ENCODE peak calls at places on chromosomes 11 and 22, in nine cellular contexts. T, I, J, K, X, Z, D, M and W are unnamed samples.

GRCh38 chr11:47941907-47942558 is 38.3 kb upstream of the PTPRJ start:
- DNase-seq in T (no peak), I (no peak), J (no peak), K (no peak), X (no peak), Z (no peak), D (no peak), M (no peak), W (no peak)

GRCh38 chr22:44093791-44094190 is 69.7 kb downstream of the PARVB start:
- DNase-seq in T (no peak), I (no peak), J (no peak), K (no peak), X (no peak), Z (no peak), D (no peak), M (no peak), W (no peak)

GRCh38 chr22:45785458-45785857 is 113.8 kb downstream of the ATXN10 start:
- DNase-seq in T (no peak), I (no peak), J (no peak), K (peak; percentile 22), X (peak; percentile 72), Z (no peak), D (no peak), M (peak; percentile 54), W (peak; percentile 81)

GRCh38 chr11:120182790-120183491 is 27.9 kb upstream of the OAF start:
- DNase-seq in T (no peak), I (no peak), J (peak; percentile 68), K (no peak), X (no peak), Z (peak; percentile 71), D (peak; percentile 16), M (peak; percentile 68), W (peak; percentile 8)

GRCh38 chr11:75428301-75428724 is 4.7 kb downstream of the KLHL35 start:
- DNase-seq in T (peak; percentile 41), I (peak; percentile 32), J (peak; percentile 94), K (no peak), X (peak; percentile 95), Z (no peak), D (peak; percentile 32), M (peak; percentile 92), W (peak; percentile 89)

GRCh38 chr11:67640021-67640757 is 626 bp upstream of the TBX10 start:
- DNase-seq in T (no peak), I (peak; percentile 41), J (peak; percentile 79), K (peak; percentile 18), X (peak; percentile 40), Z (peak; percentile 58), D (no peak), M (peak; percentile 85), W (peak; percentile 44)

GRCh38 chr22:21826204-21826603 is 41.2 kb downstream of the MAPK1 start:
- DNase-seq in T (no peak), I (no peak), J (no peak), K (no peak), X (no peak), Z (no peak), D (no peak), M (no peak), W (no peak)

GRCh38 chr11:73314121-73314948 is 6.3 kb downstream of the ARHGEF17 start:
- DNase-seq in T (no peak), I (no peak), J (peak; percentile 81), K (peak; percentile 83), X (no peak), Z (peak; percentile 86), D (no peak), M (peak; percentile 63), W (no peak)

GRCh38 chr11:34866375-34866774 is 49.8 kb downstream of the APIP start:
- DNase-seq in T (no peak), I (no peak), J (no peak), K (no peak), X (no peak), Z (no peak), D (no peak), M (peak; percentile 68), W (no peak)

GRCh38 chr11:117538731-117539130 is 211.1 kb downstream of the CEP164 start:
- DNase-seq in T (no peak), I (no peak), J (no peak), K (no peak), X (no peak), Z (no peak), D (no peak), M (no peak), W (no peak)

GRCh38 chr11:63986156-63986931 is at the start of gene OTUB1:
- DNase-seq in T (no peak), I (peak; percentile 81), J (peak; percentile 94), K (peak; percentile 75), X (peak; percentile 96), Z (peak; percentile 91), D (peak; percentile 94), M (peak; percentile 96), W (peak; percentile 94)

GRCh38 chr11:131691558-131692041 is 321.2 kb downstream of the NTM start:
- DNase-seq in T (no peak), I (peak; percentile 14), J (no peak), K (no peak), X (peak; percentile 74), Z (peak; percentile 38), D (no peak), M (peak; percentile 76), W (peak; percentile 63)

GRCh38 chr11:12577746-12578644 is 96.2 kb upstream of the TEAD1 start:
- DNase-seq in T (no peak), I (no peak), J (no peak), K (no peak), X (no peak), Z (peak; percentile 40), D (no peak), M (no peak), W (no peak)

GRCh38 chr11:87316491-87316890 is 278.8 kb downstream of the TMEM135 start:
- DNase-seq in T (no peak), I (no peak), J (no peak), K (no peak), X (no peak), Z (no peak), D (no peak), M (no peak), W (no peak)

GRCh38 chr11:74255741-74256369 is 55.6 kb downstream of the P4HA3 start:
- DNase-seq in T (peak; percentile 15), I (no peak), J (no peak), K (peak; percentile 14), X (peak; percentile 79), Z (peak; percentile 80), D (peak; percentile 84), M (peak; percentile 71), W (peak; percentile 82)

GRCh38 chr11:33040127-33040861 is 922 bp downstream of the TCP11L1 start:
- DNase-seq in T (no peak), I (no peak), J (no peak), K (no peak), X (peak; percentile 69), Z (no peak), D (peak; percentile 41), M (peak; percentile 62), W (peak; percentile 75)

GRCh38 chr11:118418770-118419169 is 17.4 kb downstream of the ATP5MG start:
- DNase-seq in T (no peak), I (no peak), J (no peak), K (peak; percentile 42), X (no peak), Z (no peak), D (no peak), M (no peak), W (no peak)

GRCh38 chr11:116640641-116641402 is 132.0 kb downstream of the BUD13 start:
- DNase-seq in T (no peak), I (no peak), J (no peak), K (no peak), X (no peak), Z (no peak), D (peak; percentile 85), M (no peak), W (no peak)

GRCh38 chr22:29716814-29717213 is 3.0 kb upstream of the CABP7 start:
- DNase-seq in T (peak; percentile 40), I (no peak), J (peak; percentile 80), K (no peak), X (no peak), Z (peak; percentile 89), D (no peak), M (peak; percentile 82), W (no peak)

GRCh38 chr11:45872513-45873356 is 12.7 kb upstream of the MAPK8IP1 start:
- DNase-seq in T (peak; percentile 39), I (no peak), J (no peak), K (peak; percentile 27), X (peak; percentile 90), Z (peak; percentile 86), D (peak; percentile 13), M (peak; percentile 93), W (peak; percentile 93)